ENCODE peak calls at places on chromosome 9, in four cellular contexts. W is uterus, P is substantia nigra, H is IMR-90. I is an unnamed sample.

GRCh38 chr9:109035684-109036423 is 22.6 kb upstream of the CTNNAL1 start:
- DNase-seq in W (peak; percentile 61), P (no peak), H (peak; percentile 85), I (no peak)

GRCh38 chr9:38342096-38342495 is 50.4 kb upstream of the ALDH1B1 start:
- DNase-seq in H (no peak), P (no peak), W (no peak), I (no peak)

GRCh38 chr9:118529210-118529609 is 825.0 kb downstream of the TLR4 start:
- DNase-seq in W (no peak), P (no peak), H (no peak), I (no peak)

GRCh38 chr9:4713849-4714248 is 27.2 kb downstream of the AK3 start:
- DNase-seq in H (no peak), W (no peak), P (no peak), I (no peak)

GRCh38 chr9:69951411-69951810 is 92.2 kb upstream of the MAMDC2 start:
- DNase-seq in W (no peak), H (peak; percentile 75), P (no peak), I (no peak)

GRCh38 chr9:86485359-86485758 is 131.1 kb upstream of the TUT7 start:
- DNase-seq in W (no peak), P (no peak), H (no peak), I (no peak)

GRCh38 chr9:38423939-38424843 is at the start of gene IGFBPL1:
- DNase-seq in H (no peak), W (no peak), P (no peak), I (no peak)

GRCh38 chr9:27184556-27185351 is 75.7 kb downstream of the TEK start:
- DNase-seq in H (no peak), P (no peak), W (peak; percentile 24), I (no peak)

GRCh38 chr9:123548749-123549545 is 192.9 kb downstream of the CRB2 start:
- DNase-seq in W (no peak), P (no peak), H (no peak), I (peak; percentile 52)

GRCh38 chr9:133114451-133114885 is 6.6 kb downstream of the RALGDS start:
- DNase-seq in P (no peak), W (peak; percentile 14), H (peak; percentile 21), I (no peak)

GRCh38 chr9:137971477-137972138 is 94.0 kb downstream of the CACNA1B start:
- DNase-seq in H (no peak), P (no peak), W (no peak), I (no peak)

GRCh38 chr9:19306568-19306967 is 73.5 kb downstream of the RPS6 start:
- DNase-seq in W (no peak), P (no peak), H (no peak), I (no peak)

GRCh38 chr9:133127340-133127981 is 6.4 kb upstream of the RALGDS start:
- DNase-seq in W (peak; percentile 65), H (no peak), P (no peak), I (no peak)

GRCh38 chr9:80435591-80435990 is 863.8 kb downstream of the TLE4 start:
- DNase-seq in H (no peak), W (no peak), P (no peak), I (no peak)

GRCh38 chr9:28792736-28793135 is 1219.5 kb upstream of the C9orf72 start:
- DNase-seq in W (no peak), P (no peak), H (no peak), I (no peak)

GRCh38 chr9:37290881-37291485 is 131.5 kb upstream of the GRHPR start:
- DNase-seq in H (peak; percentile 88), P (no peak), W (no peak), I (no peak)

GRCh38 chr9:114207845-114208244 is 52.5 kb downstream of the COL27A1 start:
- DNase-seq in H (no peak), W (no peak), P (no peak), I (no peak)

GRCh38 chr9:117737721-117738226 is 33.6 kb downstream of the TLR4 start:
- DNase-seq in H (no peak), P (no peak), W (no peak), I (peak; percentile 16)

GRCh38 chr9:94801685-94802084 is 75.2 kb downstream of the AOPEP start:
- DNase-seq in W (no peak), P (no peak), H (peak; percentile 58), I (no peak)
- H3K27ac ChIP-seq in W (peak overlapping the region; percentile 81), P (no peak overlapping the region), H (no peak overlapping the region), I (peak overlapping the region; percentile 29)

DNA sequence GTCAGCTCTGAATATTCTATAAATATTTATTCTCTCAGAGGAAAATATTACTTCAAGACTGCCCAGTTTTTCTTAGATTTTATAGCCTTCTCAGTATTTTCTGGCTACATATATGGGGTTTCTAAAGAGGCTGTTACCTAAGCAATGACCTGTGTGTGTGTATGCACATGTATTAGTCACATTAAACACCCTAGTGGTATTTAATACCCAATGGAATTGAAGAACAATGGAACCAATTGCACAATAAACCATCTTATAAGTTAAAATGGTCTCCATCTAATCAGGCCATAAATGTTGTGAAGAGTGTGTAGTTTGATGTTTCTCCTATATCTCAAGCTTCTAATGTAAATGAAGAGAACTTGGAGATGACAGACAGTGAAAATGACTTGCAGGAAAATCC is 450.0 kb downstream of the SPATA31D1 start:
- DNase-seq in W (no peak), H (no peak), P (no peak), I (no peak)
- H3K27ac ChIP-seq in W (no peak overlapping the region), H (no peak overlapping the region), P (no peak overlapping the region), I (no peak overlapping the region)

DNA sequence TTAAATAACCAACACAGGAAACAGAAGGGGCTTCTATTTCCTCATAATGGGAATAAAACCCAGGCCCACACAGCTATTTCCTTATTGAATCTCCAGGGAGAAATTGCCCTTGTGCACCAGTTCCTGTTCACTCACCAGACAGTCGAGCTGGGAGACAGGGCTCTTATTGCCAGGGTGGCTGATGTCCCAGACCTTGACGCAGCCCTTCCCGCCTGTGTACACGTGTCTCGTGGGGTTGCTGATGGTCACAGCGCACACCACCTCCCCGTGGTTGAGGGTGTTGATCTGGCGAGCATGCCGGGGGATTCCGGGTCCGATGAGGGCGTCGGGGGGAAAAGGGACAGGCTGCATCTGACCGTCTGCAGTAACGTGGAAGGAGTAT is 96.5 kb downstream of the TLE1 start:
- DNase-seq in W (no peak), P (no peak), H (no peak), I (no peak)
- H3K27ac ChIP-seq in W (no peak overlapping the region), P (no peak overlapping the region), H (no peak overlapping the region), I (no peak overlapping the region)

GRCh38 chr9:129868571-129869486 is 33.6 kb downstream of the USP20 start:
- DNase-seq in H (no peak), W (no peak), P (no peak), I (no peak)
- H3K27ac ChIP-seq in H (no peak overlapping the region), W (no peak overlapping the region), P (no peak overlapping the region), I (no peak overlapping the region)

GRCh38 chr9:83060557-83060956 is 2.4 kb downstream of the RASEF start:
- DNase-seq in H (no peak), P (no peak), W (no peak), I (no peak)

GRCh38 chr9:83059417-83059816 is 3.5 kb downstream of the RASEF start:
- DNase-seq in P (no peak), W (no peak), H (no peak), I (no peak)

GRCh38 chr9:83062653-83063527 is at the start of gene RASEF:
- DNase-seq in P (no peak), H (no peak), W (no peak), I (no peak)

GRCh38 chr9:83061036-83061435 is 1.9 kb downstream of the RASEF start:
- DNase-seq in W (no peak), H (peak; percentile 6), P (no peak), I (no peak)

GRCh38 chr9:83062011-83062652 is 810 bp downstream of the RASEF start:
- DNase-seq in P (no peak), H (peak; percentile 18), W (no peak), I (no peak)
- H3K27ac ChIP-seq in P (no peak overlapping the region), H (no peak overlapping the region), W (no peak overlapping the region), I (no peak overlapping the region)

GRCh38 chr9:85244856-85245255 is 496.9 kb downstream of the AGTPBP1 start:
- DNase-seq in H (no peak), P (no peak), W (no peak), I (no peak)

GRCh38 chr9:85248514-85249312 is 493.0 kb downstream of the AGTPBP1 start:
- DNase-seq in P (no peak), W (no peak), H (no peak), I (no peak)

GRCh38 chr9:85249313-85249621 is 492.5 kb downstream of the AGTPBP1 start:
- DNase-seq in H (no peak), P (no peak), W (no peak), I (no peak)

GRCh38 chr9:85246566-85246965 is 495.2 kb downstream of the AGTPBP1 start:
- DNase-seq in W (no peak), P (no peak), H (no peak), I (no peak)

GRCh38 chr9:85243921-85244320 is 497.8 kb downstream of the AGTPBP1 start:
- DNase-seq in H (no peak), W (no peak), P (no peak), I (no peak)
- H3K27ac ChIP-seq in H (no peak overlapping the region), W (no peak overlapping the region), P (no peak overlapping the region), I (no peak overlapping the region)